ENCODE peak calls at places on chromosomes 6 and 20, in five cellular contexts. Q is HCT116, M is mammary epithelial cell, N is esophagus squamous epithelium, O is AG09309. T is an unnamed sample.

GRCh38 chr6:135331002-135331401 is 149.9 kb downstream of the MYB start:
- DNase-seq in N (no peak), Q (no peak), O (no peak), M (peak), T (no peak)

GRCh38 chr6:27031302-27031701 is 216.2 kb upstream of the PRSS16 start:
- DNase-seq in Q (no peak), O (no peak), M (peak), N (no peak), T (no peak)

GRCh38 chr6:162358625-162359024 is 368.9 kb downstream of the PRKN start:
- DNase-seq in Q (no peak), N (no peak), M (no peak), O (no peak), T (no peak)

GRCh38 chr20:16438100-16438499 is 135.1 kb downstream of the KIF16B start:
- DNase-seq in N (no peak), Q (no peak), O (no peak), M (no peak), T (no peak)

GRCh38 chr20:10213526-10213925 is 5.1 kb upstream of the SNAP25 start:
- DNase-seq in M (no peak), N (no peak), O (no peak), Q (no peak), T (no peak)

GRCh38 chr20:32727663-32728062 is 15.6 kb downstream of the COMMD7 start:
- DNase-seq in M (peak), N (no peak), O (peak), Q (no peak), T (peak)

GRCh38 chr6:44219053-44219814 is 2.5 kb downstream of the MYMX start:
- DNase-seq in Q (no peak), M (no peak), N (no peak), O (no peak), T (no peak)

GRCh38 chr20:57620274-57620990 is at the start of gene ZBP1:
- DNase-seq in N (no peak), Q (no peak), M (no peak), O (no peak), T (no peak)

GRCh38 chr6:7644394-7644793 is 54.4 kb downstream of the SNRNP48 start:
- DNase-seq in O (no peak), Q (no peak), M (peak), N (no peak), T (no peak)

GRCh38 chr6:46490425-46491200 is 636 bp downstream of the RCAN2 start:
- DNase-seq in M (no peak), N (peak), O (no peak), Q (no peak), T (no peak)

GRCh38 chr6:65997539-65997938 is 290.5 kb upstream of the EYS start:
- DNase-seq in N (no peak), Q (no peak), M (no peak), O (no peak), T (no peak)

GRCh38 chr6:126069457-126069856 is 83.1 kb downstream of the TRMT11 start:
- DNase-seq in M (no peak), Q (no peak), O (no peak), N (no peak), T (no peak)

GRCh38 chr20:58839991-58840747 is 10.5 kb downstream of the GNAS-AS1 start:
- DNase-seq in O (no peak), Q (no peak), N (no peak), M (no peak), T (no peak)

GRCh38 chr20:62860391-62860923 is 1.2 kb downstream of the TCFL5 start:
- DNase-seq in N (no peak), Q (no peak), M (peak), O (no peak), T (no peak)

GRCh38 chr6:11830105-11830504 is 51.5 kb upstream of the ADTRP start:
- DNase-seq in O (no peak), M (no peak), N (no peak), Q (no peak), T (no peak)
- H3K4me3 ChIP-seq in O (no peak), M (no peak), N (no peak), Q (no peak), T (no peak)

GRCh38 chr6:158869604-158870417 is 50.6 kb upstream of the EZR start:
- DNase-seq in O (no peak), Q (peak), M (peak), N (peak), T (peak)
- H3K4me3 ChIP-seq in O (peak), Q (peak), M (peak), N (peak), T (peak)

GRCh38 chr6:15305496-15305895 is 59.6 kb downstream of the JARID2 start:
- DNase-seq in N (no peak), M (no peak), O (no peak), Q (no peak), T (no peak)
- H3K4me3 ChIP-seq in N (no peak), M (no peak), O (no peak), Q (no peak), T (no peak)

GRCh38 chr6:164455835-164456234 is 853.6 kb downstream of the C6orf118 start:
- DNase-seq in O (no peak), M (no peak), Q (no peak), N (no peak), T (no peak)

DNA sequence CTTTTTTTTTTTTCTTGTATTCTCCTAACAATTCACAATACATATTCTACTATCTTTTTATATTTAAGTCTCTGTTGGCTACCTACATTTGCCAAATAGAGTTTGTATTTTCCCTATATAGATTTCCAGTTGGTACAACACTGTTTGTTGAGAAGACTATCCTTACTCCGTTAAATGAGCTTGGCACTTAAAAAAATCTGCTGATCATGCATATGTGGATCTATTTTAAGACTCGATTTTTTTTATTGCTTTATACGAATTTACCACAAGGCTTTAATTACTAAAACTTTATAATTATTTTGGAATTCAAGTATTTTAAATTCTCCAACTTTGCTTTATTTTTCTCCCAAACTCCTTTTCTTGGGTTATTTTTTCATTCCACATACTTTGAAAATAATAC is 855.6 kb downstream of the C6orf118 start:
- DNase-seq in O (no peak), Q (no peak), M (no peak), N (no peak), T (no peak)
- H3K4me3 ChIP-seq in O (no peak), Q (no peak), M (no peak), N (no peak), T (no peak)